ENCODE peak calls at places on chromosomes 4 and X, in four cellular contexts. F is suprapubic skin, I is GM12892, V is breast epithelium. G is an unnamed sample.

GRCh38 chrX:119150163-119151135 is 22.8 kb upstream of the KIAA1210 start:
- DNase-seq in I (no peak), F (no peak), V (no peak), G (no peak)

GRCh38 chr4:139167774-139168444 is 9.1 kb downstream of the ELF2 start:
- DNase-seq in I (no peak), F (no peak), V (no peak), G (no peak)

GRCh38 chr4:2934077-2934812 is 29.0 kb downstream of the NOP14 start:
- DNase-seq in F (peak; percentile 90), I (no peak), V (peak; percentile 75), G (no peak)

GRCh38 chr4:183995489-183996049 is 90.5 kb downstream of the STOX2 start:
- DNase-seq in V (no peak), I (no peak), F (no peak), G (no peak)

GRCh38 chr4:15434086-15434485 is 6.3 kb downstream of the C1QTNF7 start:
- DNase-seq in V (no peak), I (no peak), F (no peak), G (no peak)

GRCh38 chrX:52015794-52016193 is 53.2 kb downstream of the MAGED4B start:
- DNase-seq in V (no peak), I (no peak), F (no peak), G (no peak)

GRCh38 chrX:47297874-47298273 is 65.1 kb downstream of the USP11 start:
- DNase-seq in F (no peak), V (no peak), I (no peak), G (no peak)

GRCh38 chrX:39895228-39896110 is 202.3 kb downstream of the BCOR start:
- DNase-seq in V (no peak), F (no peak), I (no peak), G (no peak)

GRCh38 chr4:16952462-16952871 is 54.0 kb upstream of the LDB2 start:
- DNase-seq in I (no peak), F (no peak), V (no peak), G (no peak)

GRCh38 chr4:62260256-62260655 is 1060.1 kb downstream of the ADGRL3 start:
- DNase-seq in I (no peak), V (no peak), F (no peak), G (no peak)

GRCh38 chrX:8688776-8689175 is 43.2 kb downstream of the ANOS1 start:
- DNase-seq in V (no peak), F (no peak), I (no peak), G (no peak)

GRCh38 chrX:102085706-102086105 is 39.8 kb upstream of the TCEAL2 start:
- DNase-seq in F (no peak), I (no peak), V (no peak), G (no peak)

GRCh38 chr4:154566639-154567204 is 3.9 kb downstream of the FGB start:
- DNase-seq in F (no peak), I (no peak), V (no peak), G (no peak)

GRCh38 chr4:76687730-76688441 is 210.1 kb downstream of the SOWAHB start:
- DNase-seq in F (no peak), I (no peak), V (no peak), G (no peak)

GRCh38 chrX:107731831-107732502 is 43.6 kb downstream of the TSC22D3 start:
- DNase-seq in F (peak; percentile 85), V (peak; percentile 81), I (no peak), G (no peak)

GRCh38 chr4:40962551-40963185 is 212.9 kb downstream of the NSUN7 start:
- DNase-seq in F (no peak), V (no peak), I (no peak), G (no peak)

GRCh38 chrX:129754266-129755024 is 15.7 kb downstream of the XPNPEP2 start:
- DNase-seq in F (no peak), V (no peak), I (no peak), G (no peak)

GRCh38 chr4:108100827-108101226 is 67.9 kb downstream of the LEF1 start:
- DNase-seq in F (no peak), V (no peak), I (no peak), G (no peak)

GRCh38 chrX:17622331-17622730 is 115.0 kb upstream of the SCML1 start:
- DNase-seq in V (no peak), I (no peak), F (no peak), G (no peak)

GRCh38 chrX:154748712-154749339 is 2.1 kb downstream of the GAB3 start:
- DNase-seq in I (no peak), F (no peak), V (no peak), G (no peak)

GRCh38 chr4:159389756-159390155 is 286.9 kb downstream of the RAPGEF2 start:
- DNase-seq in F (no peak), I (no peak), V (no peak), G (no peak)

GRCh38 chrX:153934473-153935325 is at the start of gene NAA10:
- DNase-seq in V (peak; percentile 55), I (peak; percentile 97), F (peak; percentile 72), G (peak; percentile 82)

GRCh38 chr4:94165256-94165655 is 42.4 kb upstream of the SMARCAD1 start:
- DNase-seq in F (no peak), I (no peak), V (no peak), G (no peak)

DNA sequence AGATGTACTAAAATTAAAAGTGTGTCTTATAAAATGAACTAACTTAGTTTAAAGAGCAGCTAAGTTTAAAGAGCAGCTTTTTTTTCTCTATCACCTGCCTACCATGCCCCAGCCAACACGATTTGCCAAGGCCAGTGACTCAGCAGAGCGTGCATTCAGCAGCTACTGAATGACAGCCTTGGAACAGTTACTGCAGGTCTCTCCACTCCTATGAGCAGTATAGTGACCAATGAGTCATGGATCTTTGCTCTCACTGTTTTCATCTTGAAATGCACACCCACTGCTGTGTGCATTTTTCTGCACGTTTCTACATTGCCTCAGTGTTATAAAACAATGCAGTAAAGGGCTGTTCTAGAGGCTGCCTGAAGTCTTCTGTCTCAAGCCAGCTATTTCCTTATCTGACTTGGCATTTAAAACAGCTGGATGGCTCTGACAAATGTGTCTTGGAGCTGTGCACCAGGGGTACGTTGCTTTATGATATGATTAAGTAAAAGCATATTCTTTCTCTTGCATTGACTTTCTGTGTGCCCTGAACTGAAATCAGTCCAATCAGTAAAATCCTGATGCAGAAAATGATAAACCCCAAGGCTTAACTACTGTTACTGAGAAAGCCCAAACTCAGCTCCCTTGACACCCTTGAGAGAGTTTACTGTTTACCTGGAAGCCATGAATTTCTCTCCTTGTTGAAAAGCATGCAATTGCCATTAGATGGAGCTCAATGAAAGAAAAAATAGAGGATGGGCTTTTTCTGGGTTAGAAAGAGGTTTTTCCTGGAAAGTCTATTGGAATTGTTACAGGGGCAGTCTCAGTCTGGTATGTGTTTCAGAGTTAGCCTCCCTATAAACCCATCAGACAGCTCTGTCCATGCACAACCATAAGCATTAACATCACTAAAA is 66.2 kb upstream of the C4orf54 start:
- DNase-seq in I (no peak), F (no peak), V (no peak), G (no peak)
- TF ChIP-seq POLR2AphosphoS5 in I (no peak), F (no peak), V (no peak), G (no peak)

GRCh38 chrX:48676893-48677270 is 6.7 kb upstream of the WAS start:
- DNase-seq in I (no peak), F (no peak), V (no peak), G (no peak)
- TF ChIP-seq POLR2AphosphoS5 in I (no peak), F (no peak), V (no peak), G (no peak)

DNA sequence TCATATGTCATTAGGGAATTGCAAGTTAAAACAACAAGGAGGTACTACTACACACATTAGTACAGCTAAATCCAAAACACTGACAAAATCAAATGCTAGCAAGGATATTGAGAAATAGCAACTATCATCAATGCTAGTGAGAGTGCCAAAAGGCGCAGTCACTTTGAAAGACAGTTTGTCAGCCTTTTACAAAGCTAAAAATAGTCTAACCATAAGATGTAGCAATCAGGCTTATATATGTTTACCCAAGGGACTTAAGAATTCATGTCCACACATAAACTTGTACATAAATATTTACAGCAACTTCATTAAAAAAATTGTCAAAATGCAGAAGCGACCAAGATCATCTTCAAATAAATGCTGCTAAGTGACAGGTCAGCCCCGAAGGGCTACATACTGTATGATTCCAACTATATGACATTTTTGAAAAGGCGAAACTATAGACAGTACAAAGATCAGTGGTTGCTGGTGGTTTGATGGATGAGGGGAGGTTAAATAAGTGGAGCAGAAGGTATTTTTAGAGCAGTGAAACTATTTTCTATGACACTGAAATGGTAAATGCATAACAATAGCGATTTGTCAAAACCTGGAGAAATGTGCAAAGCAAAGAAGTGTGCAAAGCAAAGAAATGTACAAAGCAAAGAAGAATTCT is 704.8 kb downstream of the ARAP2 start:
- DNase-seq in V (no peak), F (no peak), I (no peak), G (no peak)
- TF ChIP-seq POLR2AphosphoS5 in V (no peak), F (no peak), I (no peak), G (no peak)

DNA sequence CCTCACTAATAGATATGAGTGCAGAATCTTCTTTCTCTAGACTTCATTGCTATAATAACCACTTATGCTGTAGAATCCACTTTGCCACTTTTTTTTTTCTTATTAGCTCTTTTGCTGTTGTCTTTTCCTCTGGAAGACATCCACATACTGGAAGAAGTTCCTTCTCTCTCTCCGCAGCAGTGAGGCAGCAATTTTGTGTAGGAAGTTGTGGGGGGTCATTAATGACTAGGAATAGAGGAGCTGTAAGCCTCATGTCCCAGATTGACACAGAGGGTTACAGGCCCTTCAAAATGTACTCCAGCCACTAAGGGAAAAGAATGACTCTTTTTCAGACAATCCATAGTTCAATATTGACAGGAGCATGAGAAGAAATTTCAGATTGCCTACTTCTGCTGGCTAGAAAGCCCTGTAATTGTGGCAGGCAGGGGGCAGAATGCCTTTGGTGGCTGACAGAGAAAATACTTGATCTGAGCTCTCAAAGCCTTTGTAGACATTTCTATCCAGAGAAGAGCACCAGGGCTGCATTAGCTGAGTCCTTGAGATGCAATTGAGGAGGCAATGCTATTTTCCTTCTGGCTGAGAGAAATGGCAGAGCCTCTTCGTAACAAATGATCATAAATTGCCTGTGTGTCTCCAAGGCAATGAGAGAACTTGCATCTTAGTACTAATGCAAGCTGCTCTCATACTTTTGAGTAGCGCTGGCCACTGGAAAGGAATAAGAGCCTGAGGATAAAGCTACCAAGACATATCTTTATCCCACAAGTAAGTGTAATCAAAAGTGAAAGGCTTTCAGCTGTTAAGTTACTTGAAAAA is 856.3 kb downstream of the STIM2 start:
- DNase-seq in I (no peak), F (no peak), V (no peak), G (no peak)
- TF ChIP-seq POLR2AphosphoS5 in I (no peak), F (no peak), V (no peak), G (no peak)

DNA sequence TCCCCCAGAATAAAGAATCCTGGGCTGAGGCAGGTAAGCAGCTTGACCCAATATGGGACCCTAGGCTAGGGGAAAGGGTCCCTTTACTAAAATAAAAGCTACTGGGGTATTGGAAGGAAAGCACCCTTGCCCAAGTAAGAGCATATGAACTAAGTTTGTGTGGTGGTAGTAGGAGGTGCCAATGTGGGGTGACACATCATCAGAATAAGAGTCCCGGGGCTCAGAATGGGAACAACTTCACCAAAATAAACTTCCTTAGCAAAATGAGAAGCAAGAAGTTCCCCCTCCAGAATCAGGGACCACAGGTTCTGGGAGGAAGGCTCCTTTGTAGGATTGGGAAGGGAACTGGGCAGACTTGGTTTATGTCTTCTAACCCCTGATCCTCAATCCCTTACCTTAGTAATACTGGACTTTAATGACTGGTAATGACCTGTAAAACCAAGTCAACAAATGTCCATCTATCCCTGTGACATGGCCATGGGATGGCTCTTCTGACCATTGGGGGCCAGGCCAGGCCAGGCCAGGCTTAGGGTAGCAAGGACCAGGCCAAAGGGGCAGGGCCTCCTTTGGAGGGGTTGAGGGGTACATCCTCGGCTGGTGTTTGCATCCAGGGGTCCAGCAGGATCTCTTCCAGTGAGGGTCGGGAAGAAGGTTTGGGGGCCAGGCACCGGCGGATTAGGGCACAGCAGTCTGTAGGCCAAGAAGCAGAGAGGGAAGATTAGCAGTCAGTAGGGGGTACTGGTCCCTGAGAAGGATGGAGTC is 2.3 kb upstream of the SLC35A2 start:
- DNase-seq in V (no peak), F (no peak), I (no peak), G (no peak)
- TF ChIP-seq POLR2AphosphoS5 in V (no peak), F (no peak), I (no peak), G (no peak)

G was measured in GM12891.